ENCODE peak calls at places on chromosomes 6 and 20, in five cellular contexts. C is activated CD8-positive, alpha-beta memory T cell treated with anti-CD3 and anti-CD28 coated beads for 4 hours; L is naive B cell; D is suprapubic skin; G is uterus. I is an unnamed sample.

GRCh38 chr20:63167026-63167917 is 48.7 kb downstream of the YTHDF1 start:
- DNase-seq in D (no peak), C (no peak), G (no peak), L (no peak), I (no peak)

GRCh38 chr6:127182501-127182900 is 64.0 kb downstream of the RSPO3 start:
- DNase-seq in L (no peak), G (no peak), D (no peak), C (no peak), I (no peak)

GRCh38 chr6:132063204-132063603 is 112.0 kb upstream of the CCN2 start:
- DNase-seq in C (no peak), L (no peak), D (no peak), G (no peak), I (no peak)

GRCh38 chr20:62829231-62830230 is 12.7 kb downstream of the COL9A3 start:
- DNase-seq in D (no peak), C (no peak), L (no peak), G (no peak), I (no peak)

GRCh38 chr6:41878246-41878645 is 16.9 kb downstream of the USP49 start:
- DNase-seq in D (no peak), L (no peak), G (no peak), C (no peak), I (no peak)

GRCh38 chr6:170269873-170270541 is 20.9 kb downstream of the DLL1 start:
- DNase-seq in G (no peak), L (no peak), D (no peak), C (no peak), I (no peak)

GRCh38 chr20:33252460-33252859 is 16.7 kb downstream of the BPIFA1 start:
- DNase-seq in C (no peak), L (no peak), D (no peak), G (no peak), I (no peak)

GRCh38 chr20:22567944-22568871 is 16.2 kb downstream of the FOXA2 start:
- DNase-seq in G (no peak), D (no peak), L (no peak), C (no peak), I (no peak)

GRCh38 chr20:49543858-49544437 is 24.0 kb downstream of the PTGIS start:
- DNase-seq in G (no peak), D (peak), L (no peak), C (no peak), I (no peak)

I was measured in GM12891.